ENCODE peak calls at places on chromosomes 3 and 15, in four cellular contexts. One of them, this sample, is unnamed.

GRCh38 chr15:47674576-47675232 is 42.6 kb upstream of the SEMA6D start:
- DNase-seq in astrocyte of the spinal cord: no peak
- DNase-seq in transverse colon: no peak
- DNase-seq in psoas muscle: no peak
- DNase-seq in this sample: no peak

GRCh38 chr3:68893600-68894239 is 38.6 kb downstream of the TAFA4 start:
- DNase-seq in astrocyte of the spinal cord: peak; percentile 51
- DNase-seq in transverse colon: no peak
- DNase-seq in psoas muscle: no peak
- DNase-seq in this sample: peak; percentile 54

GRCh38 chr15:85109333-85109732 is 127.7 kb downstream of the PDE8A start:
- DNase-seq in transverse colon: no peak
- DNase-seq in astrocyte of the spinal cord: no peak
- DNase-seq in psoas muscle: no peak
- DNase-seq in this sample: no peak

GRCh38 chr3:107429330-107430181 is 52.3 kb downstream of the CCDC54 start:
- DNase-seq in psoas muscle: peak; percentile 83
- DNase-seq in transverse colon: peak; percentile 75
- DNase-seq in astrocyte of the spinal cord: peak; percentile 92
- DNase-seq in this sample: peak; percentile 91

GRCh38 chr3:14672588-14672987 is 2.4 kb upstream of the C3orf20 start:
- DNase-seq in transverse colon: no peak
- DNase-seq in astrocyte of the spinal cord: no peak
- DNase-seq in psoas muscle: no peak
- DNase-seq in this sample: no peak

GRCh38 chr15:98734472-98735284 is 86.3 kb downstream of the IGF1R start:
- DNase-seq in transverse colon: no peak
- DNase-seq in psoas muscle: no peak
- DNase-seq in astrocyte of the spinal cord: no peak
- DNase-seq in this sample: peak; percentile 39

GRCh38 chr3:138441742-138442141 is 7.3 kb downstream of the ESYT3 start:
- DNase-seq in transverse colon: no peak
- DNase-seq in psoas muscle: no peak
- DNase-seq in astrocyte of the spinal cord: peak; percentile 46
- DNase-seq in this sample: peak; percentile 31

GRCh38 chr3:126473292-126474168 is 2.2 kb downstream of the ZXDC start:
- DNase-seq in astrocyte of the spinal cord: no peak
- DNase-seq in transverse colon: no peak
- DNase-seq in psoas muscle: peak; percentile 14
- DNase-seq in this sample: no peak

GRCh38 chr15:58440181-58440910 is 8.6 kb downstream of the LIPC start:
- DNase-seq in psoas muscle: no peak
- DNase-seq in astrocyte of the spinal cord: peak; percentile 12
- DNase-seq in transverse colon: no peak
- DNase-seq in this sample: peak; percentile 41

GRCh38 chr3:87336761-87337160 is 60.4 kb upstream of the POU1F1 start:
- DNase-seq in psoas muscle: no peak
- DNase-seq in transverse colon: no peak
- DNase-seq in astrocyte of the spinal cord: no peak
- DNase-seq in this sample: no peak

GRCh38 chr3:14415501-14415900 is 13.1 kb downstream of the SLC6A6 start:
- DNase-seq in astrocyte of the spinal cord: no peak
- DNase-seq in psoas muscle: no peak
- DNase-seq in transverse colon: no peak
- DNase-seq in this sample: peak; percentile 54

GRCh38 chr3:192833177-192833890 is 84.3 kb downstream of the MB21D2 start:
- DNase-seq in astrocyte of the spinal cord: peak; percentile 91
- DNase-seq in psoas muscle: no peak
- DNase-seq in transverse colon: no peak
- DNase-seq in this sample: peak; percentile 82

GRCh38 chr15:99956022-99956775 is 223.0 kb upstream of the LYSMD4 start:
- DNase-seq in psoas muscle: no peak
- DNase-seq in astrocyte of the spinal cord: no peak
- DNase-seq in transverse colon: no peak
- DNase-seq in this sample: no peak

GRCh38 chr3:27467545-27467944 is 16.6 kb downstream of the SLC4A7 start:
- DNase-seq in transverse colon: no peak
- DNase-seq in astrocyte of the spinal cord: peak; percentile 71
- DNase-seq in psoas muscle: no peak
- DNase-seq in this sample: peak; percentile 66

GRCh38 chr3:148079370-148079769 is 618.3 kb upstream of the AGTR1 start:
- DNase-seq in psoas muscle: no peak
- DNase-seq in astrocyte of the spinal cord: peak; percentile 69
- DNase-seq in transverse colon: peak; percentile 8
- DNase-seq in this sample: no peak

GRCh38 chr15:77507911-77508310 is 87.2 kb downstream of the HMG20A start:
- DNase-seq in transverse colon: no peak
- DNase-seq in psoas muscle: peak; percentile 60
- DNase-seq in astrocyte of the spinal cord: peak; percentile 52
- DNase-seq in this sample: peak; percentile 83

GRCh38 chr3:64188810-64189560 is 36.3 kb downstream of the PRICKLE2 start:
- DNase-seq in astrocyte of the spinal cord: peak; percentile 86
- DNase-seq in transverse colon: no peak
- DNase-seq in psoas muscle: no peak
- DNase-seq in this sample: peak; percentile 90

GRCh38 chr3:14222900-14223594 is 44.4 kb downstream of the LSM3 start:
- DNase-seq in psoas muscle: no peak
- DNase-seq in transverse colon: no peak
- DNase-seq in astrocyte of the spinal cord: no peak
- DNase-seq in this sample: peak; percentile 41

GRCh38 chr3:13934315-13934714 is 54.4 kb upstream of the WNT7A start:
- DNase-seq in astrocyte of the spinal cord: no peak
- DNase-seq in psoas muscle: no peak
- DNase-seq in transverse colon: no peak
- DNase-seq in this sample: no peak

GRCh38 chr3:173799073-173799830 is 401.7 kb downstream of the NLGN1 start:
- DNase-seq in astrocyte of the spinal cord: no peak
- DNase-seq in transverse colon: no peak
- DNase-seq in psoas muscle: no peak
- DNase-seq in this sample: no peak

GRCh38 chr3:42012935-42013651 is 51.2 kb upstream of the ULK4 start:
- DNase-seq in astrocyte of the spinal cord: peak; percentile 53
- DNase-seq in transverse colon: peak; percentile 86
- DNase-seq in psoas muscle: peak; percentile 85
- DNase-seq in this sample: peak; percentile 70

GRCh38 chr15:80265021-80265420 is 13.0 kb upstream of the CTXND1 start:
- DNase-seq in astrocyte of the spinal cord: no peak
- DNase-seq in psoas muscle: no peak
- DNase-seq in transverse colon: no peak
- DNase-seq in this sample: no peak

GRCh38 chr15:48992096-48992495 is 28.4 kb upstream of the SHC4 start:
- DNase-seq in astrocyte of the spinal cord: no peak
- DNase-seq in transverse colon: no peak
- DNase-seq in psoas muscle: no peak
- DNase-seq in this sample: no peak

GRCh38 chr15:29107971-29108645 is 161.5 kb downstream of the NSMCE3 start:
- DNase-seq in psoas muscle: peak; percentile 31
- DNase-seq in transverse colon: no peak
- DNase-seq in astrocyte of the spinal cord: no peak
- DNase-seq in this sample: no peak

GRCh38 chr15:69823223-69823907 is 274.4 kb downstream of the TLE3 start:
- DNase-seq in astrocyte of the spinal cord: peak; percentile 20
- DNase-seq in transverse colon: no peak
- DNase-seq in psoas muscle: no peak
- DNase-seq in this sample: no peak

GRCh38 chr3:114569186-114569585 is 275.4 kb downstream of the TIGIT start:
- DNase-seq in transverse colon: no peak
- DNase-seq in psoas muscle: no peak
- DNase-seq in astrocyte of the spinal cord: no peak
- DNase-seq in this sample: peak; percentile 26

GRCh38 chr3:69201658-69202057 is 79.3 kb upstream of the LMOD3 start:
- DNase-seq in transverse colon: peak; percentile 53
- DNase-seq in astrocyte of the spinal cord: no peak
- DNase-seq in psoas muscle: no peak
- DNase-seq in this sample: no peak

GRCh38 chr3:126349071-126349470 is 8.1 kb downstream of the KLF15 start:
- DNase-seq in astrocyte of the spinal cord: no peak
- DNase-seq in psoas muscle: peak; percentile 50
- DNase-seq in transverse colon: peak; percentile 3
- DNase-seq in this sample: no peak

GRCh38 chr3:61181874-61182273 is 69.4 kb downstream of the FHIT start:
- DNase-seq in transverse colon: no peak
- DNase-seq in psoas muscle: no peak
- DNase-seq in astrocyte of the spinal cord: peak; percentile 90
- DNase-seq in this sample: peak; percentile 3

GRCh38 chr15:67103021-67103420 is 37.6 kb downstream of the SMAD3 start:
- DNase-seq in astrocyte of the spinal cord: no peak
- DNase-seq in psoas muscle: no peak
- DNase-seq in transverse colon: no peak
- DNase-seq in this sample: no peak

GRCh38 chr3:186025161-186025560 is 83.7 kb downstream of the ETV5 start:
- DNase-seq in transverse colon: no peak
- DNase-seq in psoas muscle: no peak
- DNase-seq in astrocyte of the spinal cord: peak; percentile 81
- DNase-seq in this sample: peak; percentile 57

GRCh38 chr3:134978658-134979057 is 183.6 kb downstream of the EPHB1 start:
- DNase-seq in psoas muscle: no peak
- DNase-seq in transverse colon: no peak
- DNase-seq in astrocyte of the spinal cord: no peak
- DNase-seq in this sample: no peak
- TF ChIP-seq CTCF in psoas muscle: peak; percentile 34
- TF ChIP-seq CTCF in transverse colon: no peak
- TF ChIP-seq CTCF in astrocyte of the spinal cord: no peak
- TF ChIP-seq CTCF in this sample: no peak

DNA sequence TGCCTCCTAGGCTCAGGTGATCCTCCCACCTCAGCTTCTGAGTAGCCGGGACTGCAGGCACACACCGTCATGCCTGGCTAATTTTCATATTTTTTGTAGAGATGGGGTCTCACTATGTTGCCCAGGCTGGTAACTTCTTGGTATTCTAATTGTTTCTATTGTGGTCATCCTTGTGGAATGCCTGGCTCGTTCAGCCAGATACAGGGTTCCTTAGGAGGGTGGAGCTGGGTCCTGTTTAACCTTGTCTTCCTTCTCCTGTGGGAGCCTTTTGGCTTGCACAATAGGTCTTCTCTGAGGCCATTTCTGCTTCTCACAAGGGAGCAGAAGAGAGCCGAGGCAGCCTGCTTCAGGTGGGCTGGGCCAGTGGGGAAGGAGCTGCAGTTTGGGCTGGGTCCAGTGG is 15.7 kb downstream of the PLEKHO2 start:
- DNase-seq in transverse colon: no peak
- DNase-seq in psoas muscle: no peak
- DNase-seq in astrocyte of the spinal cord: peak; percentile 59
- DNase-seq in this sample: peak; percentile 85
- H3K4me3 ChIP-seq in transverse colon: no peak overlapping the region
- H3K4me3 ChIP-seq in psoas muscle: no peak overlapping the region
- H3K4me3 ChIP-seq in astrocyte of the spinal cord: no peak overlapping the region
- H3K4me3 ChIP-seq in this sample: no peak overlapping the region

GRCh38 chr15:40245666-40246065 is 6.8 kb downstream of the PAK6 start:
- DNase-seq in psoas muscle: peak; percentile 34
- DNase-seq in astrocyte of the spinal cord: no peak
- DNase-seq in transverse colon: peak; percentile 5
- DNase-seq in this sample: no peak
- TF ChIP-seq CTCF in psoas muscle: no peak
- TF ChIP-seq CTCF in astrocyte of the spinal cord: no peak
- TF ChIP-seq CTCF in transverse colon: no peak
- TF ChIP-seq CTCF in this sample: no peak

GRCh38 chr15:89333011-89333860 is 1.4 kb downstream of the POLG start:
- DNase-seq in psoas muscle: no peak
- DNase-seq in astrocyte of the spinal cord: no peak
- DNase-seq in transverse colon: no peak
- DNase-seq in this sample: no peak

GRCh38 chr15:89334510-89335288 is at the start of gene POLG:
- DNase-seq in transverse colon: peak; percentile 99
- DNase-seq in astrocyte of the spinal cord: peak; percentile 100
- DNase-seq in psoas muscle: peak; percentile 99
- DNase-seq in this sample: peak; percentile 100

GRCh38 chr15:89338036-89338435 is 3.4 kb upstream of the POLG start:
- DNase-seq in transverse colon: no peak
- DNase-seq in astrocyte of the spinal cord: no peak
- DNase-seq in psoas muscle: no peak
- DNase-seq in this sample: no peak

GRCh38 chr15:89333959-89334509 is 590 bp downstream of the POLG start:
- DNase-seq in transverse colon: no peak
- DNase-seq in psoas muscle: peak; percentile 79
- DNase-seq in astrocyte of the spinal cord: no peak
- DNase-seq in this sample: no peak

DNA sequence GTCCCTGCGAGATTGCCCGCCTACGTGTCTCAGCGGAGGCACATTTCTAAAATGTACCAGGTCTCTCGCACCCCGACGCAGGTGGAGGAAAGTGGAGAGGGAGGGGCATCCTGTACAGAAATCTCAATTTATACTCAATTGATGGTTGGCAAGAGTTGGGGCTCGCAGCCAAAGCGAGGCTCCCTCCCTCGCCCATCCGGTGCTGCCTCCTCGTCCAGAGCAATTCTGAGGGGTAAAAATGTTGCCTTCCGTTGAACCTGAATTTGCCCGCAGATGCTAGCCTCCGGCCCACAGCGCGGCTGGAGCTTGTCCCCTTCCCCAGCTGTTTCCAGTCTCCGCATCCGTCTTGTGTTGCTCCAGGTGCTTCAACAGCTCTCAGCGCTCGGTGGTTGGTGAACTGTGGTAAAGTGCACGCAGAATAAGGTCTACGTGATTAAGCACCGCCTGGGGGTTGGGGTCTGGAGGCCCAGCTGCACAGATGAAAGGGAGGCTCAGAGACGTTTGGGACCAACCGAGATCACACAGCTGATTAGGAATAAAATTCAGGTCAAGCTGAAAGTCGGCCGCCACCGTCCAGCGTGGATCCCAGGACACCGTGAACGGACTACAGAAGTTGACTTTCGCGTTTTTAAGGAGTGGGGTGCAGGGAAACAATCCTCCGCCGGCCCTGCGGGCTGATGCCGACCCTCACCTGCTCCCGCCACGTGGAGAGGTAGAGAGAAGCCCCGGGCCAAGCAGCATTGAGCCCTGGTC is 841 bp upstream of the POLG start:
- DNase-seq in transverse colon: peak; percentile 43
- DNase-seq in astrocyte of the spinal cord: no peak
- DNase-seq in psoas muscle: peak; percentile 63
- DNase-seq in this sample: no peak
- H3K4me3 ChIP-seq in transverse colon: peak overlapping the region; percentile 86
- H3K4me3 ChIP-seq in astrocyte of the spinal cord: peak overlapping the region; percentile 53
- H3K4me3 ChIP-seq in psoas muscle: peak overlapping the region; percentile 85
- H3K4me3 ChIP-seq in this sample: peak overlapping the region; percentile 38

DNA sequence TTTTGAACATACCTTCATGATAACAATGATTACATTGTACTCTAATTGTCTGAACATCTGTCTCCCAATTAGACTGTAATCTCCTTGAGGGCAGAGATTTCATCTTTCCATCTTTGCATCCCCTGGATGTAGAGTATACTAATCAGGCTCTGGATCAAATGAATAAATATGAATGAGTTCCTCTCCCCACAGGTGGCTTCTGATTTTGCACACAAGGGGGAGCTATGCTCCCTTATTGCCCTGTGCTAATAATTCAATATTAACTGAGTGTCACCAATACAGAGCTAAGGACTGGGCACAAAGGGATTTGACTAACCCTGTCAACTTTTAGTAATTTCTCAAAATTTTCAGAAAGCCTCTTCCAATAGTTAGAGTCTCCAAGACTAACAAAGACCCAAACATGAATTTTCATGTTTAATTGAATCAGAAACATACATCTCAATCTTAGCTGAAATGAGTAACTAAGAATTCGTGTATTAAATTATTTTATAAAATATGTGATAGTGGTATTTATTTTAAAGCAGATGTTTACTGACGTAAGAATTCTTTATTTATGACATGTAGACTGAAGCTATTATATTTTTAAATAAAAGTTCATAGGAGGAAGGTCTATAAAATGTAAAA is 3.0 kb downstream of the DUOXA1 start:
- DNase-seq in transverse colon: no peak
- DNase-seq in astrocyte of the spinal cord: no peak
- DNase-seq in psoas muscle: no peak
- DNase-seq in this sample: peak; percentile 57
- TF ChIP-seq CTCF in transverse colon: peak; percentile 59
- TF ChIP-seq CTCF in astrocyte of the spinal cord: peak; percentile 64
- TF ChIP-seq CTCF in psoas muscle: peak; percentile 55
- TF ChIP-seq CTCF in this sample: peak; percentile 75